ENCODE peak calls at places on chromosomes 16 and 17, in five cellular contexts. T, P, V, L and N are unnamed samples.

GRCh38 chr17:5893741-5894140 is 176.4 kb upstream of the WSCD1 start:
- DNase-seq in L (no peak), V (no peak), P (no peak), T (no peak), N (no peak)

GRCh38 chr17:30091771-30092170 is 24.8 kb upstream of the NSRP1 start:
- DNase-seq in P (peak), L (peak), T (no peak), V (no peak), N (no peak)

GRCh38 chr17:32954477-32954876 is 26.5 kb downstream of the TMEM98 start:
- DNase-seq in V (no peak), P (no peak), L (no peak), T (no peak), N (no peak)

GRCh38 chr16:84808812-84809211 is 11.0 kb upstream of the CRISPLD2 start:
- DNase-seq in L (no peak), T (no peak), V (no peak), P (no peak), N (no peak)

GRCh38 chr17:81460856-81461460 is 51.6 kb downstream of the ACTG1 start:
- DNase-seq in V (no peak), T (no peak), L (no peak), P (peak), N (no peak)

GRCh38 chr16:68951991-68952877 is 108.9 kb downstream of the TANGO6 start:
- DNase-seq in T (no peak), P (no peak), V (no peak), L (no peak), N (no peak)

GRCh38 chr17:41728056-41728455 is 6.4 kb downstream of the HAP1 start:
- DNase-seq in L (no peak), V (no peak), P (no peak), T (no peak), N (no peak)

GRCh38 chr16:48126801-48127644 is 28.8 kb downstream of the ABCC12 start:
- DNase-seq in T (no peak), L (peak), P (no peak), V (no peak), N (no peak)

GRCh38 chr17:46012506-46013079 is 13.5 kb downstream of the STH start:
- DNase-seq in T (no peak), V (no peak), L (no peak), P (peak), N (no peak)

GRCh38 chr17:82338858-82339633 is 5.5 kb upstream of the SECTM1 start:
- DNase-seq in P (peak), L (peak), T (no peak), V (no peak), N (no peak)

GRCh38 chr17:77611791-77612466 is 346.6 kb upstream of the TNRC6C start:
- DNase-seq in P (no peak), T (no peak), V (no peak), L (no peak), N (peak)

GRCh38 chr17:41777157-41777578 is 9.3 kb downstream of the JUP start:
- DNase-seq in L (no peak), V (peak), T (no peak), P (peak), N (peak)

GRCh38 chr17:1078831-1079561 is 82.1 kb downstream of the TIMM22 start:
- DNase-seq in V (peak), T (no peak), L (no peak), P (no peak), N (peak)

GRCh38 chr17:75785016-75785769 is 587 bp downstream of the UNK start:
- DNase-seq in L (peak), P (peak), V (peak), T (peak), N (no peak)

GRCh38 chr16:3654249-3654991 is at the start of gene DNASE1:
- DNase-seq in L (peak), T (peak), P (peak), V (peak), N (peak)

GRCh38 chr16:49058382-49058781 is 223.3 kb downstream of the CBLN1 start:
- DNase-seq in P (no peak), L (no peak), V (no peak), T (no peak), N (no peak)

GRCh38 chr16:51839697-51840462 is 688.8 kb upstream of the SALL1 start:
- DNase-seq in P (no peak), T (no peak), L (peak), V (no peak), N (no peak)

GRCh38 chr17:65060855-65061254 is 4.3 kb upstream of the GNA13 start:
- DNase-seq in V (no peak), L (no peak), T (no peak), P (no peak), N (no peak)

GRCh38 chr16:22789281-22789945 is 24.5 kb upstream of the HS3ST2 start:
- DNase-seq in P (peak), V (no peak), T (no peak), L (no peak), N (no peak)

GRCh38 chr17:9233271-9233599 is 211.9 kb downstream of the NTN1 start:
- DNase-seq in P (no peak), T (no peak), V (no peak), L (no peak), N (no peak)

GRCh38 chr16:67207116-67207856 is 8.4 kb downstream of the ELMO3 start:
- DNase-seq in T (no peak), P (no peak), V (no peak), L (no peak), N (no peak)

GRCh38 chr17:17028059-17028877 is 14.0 kb upstream of the MPRIP start:
- DNase-seq in L (peak), V (peak), P (peak), T (peak), N (peak)

GRCh38 chr17:41540921-41541625 is 13.0 kb upstream of the KRT19 start:
- DNase-seq in L (no peak), V (no peak), P (no peak), T (no peak), N (no peak)

GRCh38 chr17:75843577-75844529 is at the start of gene UNC13D:
- DNase-seq in V (no peak), P (peak), T (no peak), L (no peak), N (peak)

GRCh38 chr16:19108409-19109287 is 5.1 kb upstream of the ITPRIPL2 start:
- DNase-seq in L (no peak), T (no peak), V (no peak), P (no peak), N (no peak)

GRCh38 chr17:41521574-41522261 is 3.0 kb upstream of the KRT15 start:
- DNase-seq in L (peak), V (no peak), P (peak), T (no peak), N (peak)

GRCh38 chr17:8117980-8118768 is at the start of gene ALOXE3:
- DNase-seq in T (peak), V (peak), L (peak), P (peak), N (peak)

GRCh38 chr17:73500414-73500999 is 143.7 kb downstream of the SDK2 start:
- DNase-seq in L (no peak), P (no peak), T (no peak), V (no peak), N (no peak)

GRCh38 chr17:57985675-57985974 is 2.4 kb downstream of the VEZF1 start:
- DNase-seq in P (peak), V (no peak), L (peak), T (no peak), N (no peak)

GRCh38 chr16:31269541-31269940 is 9.8 kb downstream of the ITGAM start:
- DNase-seq in P (no peak), L (no peak), T (no peak), V (no peak), N (no peak)

GRCh38 chr17:75749545-75750389 is 15.2 kb downstream of the GALK1 start:
- DNase-seq in L (peak), V (peak), P (peak), T (peak), N (peak)

GRCh38 chr16:25828510-25828909 is 136.8 kb downstream of the HS3ST4 start:
- DNase-seq in L (no peak), T (no peak), V (no peak), P (no peak), N (no peak)

GRCh38 chr16:11913425-11914079 is 2.2 kb downstream of the GSPT1 start:
- DNase-seq in P (peak), T (no peak), L (peak), V (no peak), N (no peak)
- H3K23ac ChIP-seq in P (no peak), T (no peak), L (no peak), V (no peak), N (no peak)

GRCh38 chr17:38741853-38742421 is 6.2 kb downstream of the PCGF2 start:
- DNase-seq in P (no peak), V (no peak), L (no peak), T (no peak), N (no peak)
- H2BK12ac ChIP-seq in P (no peak), V (no peak), L (no peak), T (no peak), N (no peak)

GRCh38 chr17:78895322-78895721 is 7.7 kb downstream of the CEP295NL start:
- DNase-seq in T (no peak), P (no peak), L (no peak), V (no peak), N (no peak)
- H3K23ac ChIP-seq in T (no peak), P (no peak), L (no peak), V (no peak), N (no peak)

GRCh38 chr17:68198931-68199836 is 48.7 kb upstream of the AMZ2 start:
- DNase-seq in P (peak), L (no peak), T (no peak), V (peak), N (peak)

GRCh38 chr17:68200689-68201424 is 47.0 kb upstream of the AMZ2 start:
- DNase-seq in V (peak), L (peak), P (peak), T (peak), N (peak)

GRCh38 chr17:68197997-68198930 is 49.6 kb upstream of the AMZ2 start:
- DNase-seq in T (no peak), L (no peak), P (peak), V (peak), N (peak)

GRCh38 chr17:68199837-68200688 is 47.8 kb upstream of the AMZ2 start:
- DNase-seq in V (no peak), L (peak), P (peak), T (no peak), N (no peak)

GRCh38 chr17:68201425-68201785 is 46.4 kb upstream of the AMZ2 start:
- DNase-seq in P (no peak), T (no peak), V (no peak), L (no peak), N (no peak)
- H2BK12ac ChIP-seq in P (no peak), T (no peak), V (no peak), L (no peak), N (no peak)